ENCODE peak calls at places on chromosomes 2 and 18, in eight cellular contexts. C is AG04450; D is naive thymus-derived CD4-positive, alpha-beta T cell; Z is A549; A is esophagus squamous epithelium; R is left ventricle myocardium inferior; I is heart left ventricle; F is SK-N-SH. M is an unnamed sample.

GRCh38 chr2:189247276-189247675 is 67.7 kb upstream of the COL5A2 start:
- DNase-seq in C (no peak), Z (no peak), F (no peak), I (no peak), A (no peak), R (no peak), D (no peak), M (no peak)

GRCh38 chr2:43707255-43707654 is 31.0 kb upstream of the C1GALT1C1L start:
- DNase-seq in Z (peak; percentile 27), C (no peak), A (no peak), I (peak; percentile 49), F (no peak), D (no peak), R (peak; percentile 48), M (no peak)

GRCh38 chr2:49931243-49931642 is 776.9 kb upstream of the FSHR start:
- DNase-seq in Z (no peak), D (no peak), C (no peak), F (no peak), I (no peak), A (no peak), R (no peak), M (no peak)

GRCh38 chr18:80109676-80110078 is 615 bp downstream of the ADNP2 start:
- DNase-seq in A (no peak), C (no peak), I (peak; percentile 48), D (peak; percentile 34), F (peak; percentile 87), Z (peak; percentile 26), R (peak; percentile 33), M (no peak)

GRCh38 chr2:211745295-211746097 is 793.1 kb downstream of the ERBB4 start:
- DNase-seq in Z (peak; percentile 6), C (no peak), D (no peak), R (no peak), A (no peak), F (peak; percentile 65), I (peak; percentile 30), M (peak; percentile 6)

GRCh38 chr18:76405761-76406356 is 89.2 kb downstream of the ZNF516 start:
- DNase-seq in Z (peak; percentile 43), D (no peak), C (no peak), R (peak; percentile 52), I (no peak), A (no peak), F (peak; percentile 63), M (no peak)

GRCh38 chr2:39266139-39266805 is 22.5 kb upstream of the CDKL4 start:
- DNase-seq in D (no peak), C (no peak), A (no peak), Z (no peak), R (no peak), I (no peak), F (no peak), M (no peak)

GRCh38 chr2:238344517-238344916 is 24.2 kb downstream of the TRAF3IP1 start:
- DNase-seq in R (no peak), I (no peak), F (no peak), C (no peak), Z (no peak), A (no peak), D (no peak), M (no peak)

GRCh38 chr2:166180951-166181812 is 53.4 kb upstream of the SCN1A start:
- DNase-seq in F (peak; percentile 51), R (no peak), C (no peak), Z (peak; percentile 10), I (no peak), A (no peak), D (no peak), M (no peak)

GRCh38 chr2:112646791-112647720 is 1.3 kb downstream of the SLC20A1 start:
- DNase-seq in Z (no peak), A (no peak), D (no peak), F (peak; percentile 37), C (no peak), I (no peak), R (no peak), M (no peak)

GRCh38 chr2:196487426-196487825 is 152.1 kb upstream of the CCDC150 start:
- DNase-seq in D (no peak), R (no peak), C (no peak), F (no peak), A (no peak), Z (no peak), I (no peak), M (no peak)

GRCh38 chr2:33038799-33039198 is 92.0 kb downstream of the LTBP1 start:
- DNase-seq in F (no peak), I (no peak), C (no peak), A (no peak), Z (no peak), D (no peak), R (no peak), M (no peak)

GRCh38 chr2:26716769-26717168 is 24.2 kb downstream of the KCNK3 start:
- DNase-seq in F (no peak), D (no peak), Z (no peak), R (no peak), I (no peak), C (no peak), A (no peak), M (no peak)

GRCh38 chr2:2992622-2993021 is 385.0 kb downstream of the EIPR1 start:
- DNase-seq in D (no peak), F (no peak), C (no peak), A (no peak), I (no peak), Z (no peak), R (no peak), M (no peak)

GRCh38 chr2:24559714-24560113 is 68.7 kb downstream of the NCOA1 start:
- DNase-seq in F (no peak), R (no peak), A (no peak), C (no peak), D (no peak), Z (no peak), I (no peak), M (no peak)

GRCh38 chr2:17658251-17658843 is 95.3 kb downstream of the SMC6 start:
- DNase-seq in Z (no peak), I (no peak), R (no peak), D (no peak), A (no peak), C (no peak), F (no peak), M (no peak)

GRCh38 chr2:67294218-67294617 is 102.9 kb upstream of the ETAA1 start:
- DNase-seq in F (no peak), C (no peak), Z (no peak), R (no peak), I (no peak), A (no peak), D (no peak), M (no peak)

DNA sequence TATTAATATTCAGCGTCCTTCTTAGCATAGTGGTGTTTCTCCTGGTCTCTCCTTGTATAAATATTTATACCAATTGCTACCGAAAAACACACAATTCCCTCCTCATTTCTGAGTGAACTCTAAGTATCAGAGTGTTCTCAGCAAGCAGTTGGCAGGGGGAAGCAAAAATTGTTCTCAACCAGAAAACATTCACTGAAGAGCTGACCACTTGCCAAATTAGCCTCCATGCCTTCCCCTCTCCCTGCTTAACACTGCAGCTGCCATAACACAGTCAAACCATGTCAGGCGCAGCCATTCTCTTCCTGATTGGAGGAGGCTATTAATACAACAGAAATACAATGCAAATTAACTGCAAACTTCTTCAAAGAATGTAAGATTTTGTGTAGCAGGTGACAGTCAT is 105.0 kb downstream of the COL6A3 start:
- DNase-seq in R (no peak), Z (no peak), F (no peak), C (no peak), I (no peak), D (no peak), A (no peak), M (no peak)
- H3K27ac ChIP-seq in R (peak overlapping the region; percentile 71), Z (no peak overlapping the region), F (no peak overlapping the region), C (no peak overlapping the region), I (peak overlapping the region; percentile 12), D (no peak overlapping the region), A (peak overlapping the region; percentile 86), M (no peak overlapping the region)

DNA sequence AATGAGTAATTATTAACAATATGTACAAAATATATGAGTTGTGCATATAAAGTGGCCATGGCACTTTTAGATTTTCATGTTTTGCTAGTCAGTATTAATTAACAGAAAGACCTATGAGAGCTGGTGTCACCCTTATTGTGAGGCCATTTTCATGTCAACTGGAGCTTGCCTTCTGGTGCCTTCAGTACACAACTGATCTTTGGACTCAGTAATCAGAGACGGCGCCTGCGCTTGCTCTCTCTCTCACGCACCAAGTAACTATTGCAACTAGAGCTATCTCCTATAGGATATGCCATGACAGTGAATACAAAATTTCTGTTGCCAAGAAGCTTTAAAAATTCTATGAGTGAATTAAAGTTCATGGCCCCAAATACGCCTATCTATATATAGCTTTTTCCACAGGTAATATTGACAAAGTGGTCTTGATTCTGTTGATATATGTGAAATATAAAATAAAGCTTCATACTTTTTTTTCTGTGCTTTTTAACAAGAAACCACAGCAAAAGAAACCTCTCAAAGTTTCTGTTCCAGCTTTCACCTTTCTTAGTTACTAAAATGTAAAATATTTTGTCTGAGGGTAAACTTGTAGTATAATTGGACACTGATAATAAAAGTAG is 2.9 kb downstream of the SERTAD2 start:
- DNase-seq in Z (no peak), D (no peak), I (no peak), A (no peak), R (no peak), F (no peak), C (no peak), M (no peak)
- H3K27ac ChIP-seq in Z (no peak overlapping the region), D (no peak overlapping the region), I (no peak overlapping the region), A (peak overlapping the region; percentile 100), R (peak overlapping the region; percentile 69), F (no peak overlapping the region), C (no peak overlapping the region), M (peak overlapping the region; percentile 44)

DNA sequence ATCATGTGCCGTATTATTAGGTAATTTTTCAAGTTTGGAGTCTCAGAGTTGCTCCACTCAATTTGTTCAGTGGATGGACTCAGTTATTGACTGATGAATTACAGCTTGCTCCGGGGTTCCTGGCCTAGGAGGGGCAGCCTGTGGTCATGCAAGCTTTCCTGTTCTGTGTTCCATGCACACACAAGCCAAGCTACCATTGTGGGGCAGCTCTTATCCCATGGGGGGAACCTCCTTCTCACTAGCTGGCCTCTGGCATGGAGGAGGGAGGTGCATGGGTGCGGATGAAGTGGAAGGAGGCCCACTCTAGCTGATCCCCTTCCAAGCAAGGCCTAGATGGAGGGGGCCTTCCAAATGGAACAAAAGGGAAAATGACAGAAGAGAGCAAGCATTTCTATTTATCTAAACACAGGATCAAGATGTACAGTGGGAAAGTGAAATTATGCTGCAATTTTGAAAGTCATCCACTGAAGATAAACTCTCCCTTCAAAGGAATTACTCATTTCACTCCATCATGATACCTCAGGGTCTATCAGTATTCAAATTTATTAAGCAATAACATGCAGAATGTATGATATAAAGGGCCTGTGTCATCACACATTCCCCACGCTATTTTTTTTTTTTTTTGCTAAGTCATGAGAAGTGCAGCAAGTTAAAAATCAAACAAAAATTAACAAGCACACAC is 202.7 kb upstream of the SMAD2 start:
- DNase-seq in A (no peak), R (no peak), I (no peak), F (no peak), C (no peak), D (no peak), Z (no peak), M (no peak)
- H3K27ac ChIP-seq in A (peak overlapping the region; percentile 97), R (no peak overlapping the region), I (no peak overlapping the region), F (peak overlapping the region; percentile 64), C (no peak overlapping the region), D (no peak overlapping the region), Z (no peak overlapping the region), M (peak overlapping the region; percentile 42)

DNA sequence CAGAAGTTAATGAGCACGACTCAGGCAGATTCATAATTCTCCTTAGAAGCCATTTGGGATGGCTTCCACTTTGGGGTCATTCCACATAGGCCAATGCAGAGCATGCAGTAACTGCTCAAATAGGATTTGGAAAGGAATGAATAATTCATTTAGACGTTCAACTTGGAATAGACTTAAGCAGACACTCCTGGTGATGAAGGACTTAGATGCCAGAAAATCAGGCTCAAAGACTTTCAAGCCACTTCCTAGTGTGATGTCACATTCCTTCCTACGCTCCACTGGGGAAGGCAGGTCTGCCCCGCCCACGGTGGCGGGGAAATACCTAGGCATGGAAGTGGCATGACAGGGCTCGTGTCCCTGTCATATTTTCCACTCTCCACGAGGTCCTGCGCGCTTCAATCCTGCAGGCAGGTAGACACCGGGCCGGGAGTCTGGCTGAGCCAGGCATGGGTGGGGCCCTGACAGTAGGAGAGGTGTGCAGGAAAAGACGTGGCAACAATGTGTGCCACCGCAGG is at the start of gene IL1RL2:
- DNase-seq in Z (no peak), D (no peak), F (no peak), R (no peak), I (no peak), A (no peak), C (no peak), M (no peak)
- H3K27ac ChIP-seq in Z (no peak within 1 kb of the TSS), D (no peak within 1 kb of the TSS), F (no peak within 1 kb of the TSS), R (peak within 1 kb of the TSS; percentile 63), I (no peak within 1 kb of the TSS), A (peak within 1 kb of the TSS; percentile 88), C (no peak within 1 kb of the TSS), M (peak within 1 kb of the TSS; percentile 51)

M was measured in epithelial cell of prostate.